ENCODE peak calls at places on chromosomes 6 and 20, in four cellular contexts. G, J, R and X are unnamed samples.

GRCh38 chr20:57647006-57647932 is 27.0 kb upstream of the ZBP1 start:
- DNase-seq in J (no peak), G (no peak), R (no peak), X (no peak)

GRCh38 chr6:113290684-113291083 is 566.5 kb upstream of the MARCKS start:
- DNase-seq in J (no peak), R (no peak), G (no peak), X (no peak)

GRCh38 chr6:52598123-52598823 is 21.4 kb upstream of the TRAM2 start:
- DNase-seq in J (peak), G (peak), R (peak), X (peak)

GRCh38 chr6:154653853-154654252 is 79.4 kb upstream of the SCAF8 start:
- DNase-seq in R (no peak), G (peak), J (peak), X (no peak)

GRCh38 chr6:151289399-151290007 is 49.7 kb downstream of the AKAP12 start:
- DNase-seq in J (no peak), R (no peak), G (no peak), X (no peak)

GRCh38 chr6:145096846-145097245 is 638.5 kb downstream of the EPM2A start:
- DNase-seq in J (no peak), R (no peak), G (no peak), X (no peak)

GRCh38 chr6:70886661-70887060 is 70.2 kb downstream of the B3GAT2 start:
- DNase-seq in R (no peak), J (no peak), G (no peak), X (no peak)

GRCh38 chr6:593139-593906 is 63.6 kb downstream of the HUS1B start:
- DNase-seq in R (no peak), G (peak), J (peak), X (no peak)

GRCh38 chr20:31967830-31968249 is at the start of gene XKR7:
- DNase-seq in G (peak), R (peak), J (no peak), X (peak)

GRCh38 chr6:125868252-125868651 is 77.5 kb downstream of the NCOA7 start:
- DNase-seq in G (no peak), R (no peak), J (no peak), X (no peak)

GRCh38 chr6:4567141-4567540 is 209.1 kb upstream of the CDYL start:
- DNase-seq in J (peak), R (no peak), G (no peak), X (no peak)

GRCh38 chr6:10411131-10411914 is 3.6 kb downstream of the TFAP2A start:
- DNase-seq in R (peak), J (no peak), G (peak), X (peak)

GRCh38 chr6:10409160-10409765 is 5.6 kb downstream of the TFAP2A start:
- DNase-seq in R (no peak), J (no peak), G (peak), X (no peak)

GRCh38 chr6:10410214-10410873 is 4.5 kb downstream of the TFAP2A start:
- DNase-seq in R (no peak), J (no peak), G (no peak), X (no peak)

GRCh38 chr6:10411915-10412164 is 3.0 kb downstream of the TFAP2A start:
- DNase-seq in G (no peak), J (no peak), R (no peak), X (no peak)

DNA sequence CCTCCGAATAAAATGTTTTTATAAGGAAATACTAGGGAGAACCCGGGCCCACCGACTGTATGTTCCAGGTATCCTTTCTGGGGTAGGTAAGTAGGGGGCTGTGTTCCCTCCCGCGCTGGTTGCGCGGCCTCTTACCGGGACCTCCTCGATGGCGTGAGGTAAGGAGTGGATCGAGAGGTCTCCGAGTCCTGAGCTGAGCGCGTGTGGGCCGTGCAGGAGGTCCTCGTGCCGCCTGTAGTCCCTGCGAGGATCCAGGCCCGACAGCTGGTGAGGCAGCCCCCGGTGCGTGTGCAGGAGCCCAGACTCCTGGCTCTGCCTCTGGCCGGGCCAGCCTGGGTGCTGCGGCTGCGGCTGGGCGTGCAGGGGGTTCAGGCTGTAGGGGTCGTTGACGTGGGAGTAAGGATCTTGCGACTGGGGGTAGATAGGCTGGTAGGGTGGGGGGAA is 5.1 kb downstream of the TFAP2A start:
- DNase-seq in G (peak), R (no peak), J (no peak), X (no peak)
- H3K9ac ChIP-seq in G (peak), R (no peak), J (peak), X (no peak)

DNA sequence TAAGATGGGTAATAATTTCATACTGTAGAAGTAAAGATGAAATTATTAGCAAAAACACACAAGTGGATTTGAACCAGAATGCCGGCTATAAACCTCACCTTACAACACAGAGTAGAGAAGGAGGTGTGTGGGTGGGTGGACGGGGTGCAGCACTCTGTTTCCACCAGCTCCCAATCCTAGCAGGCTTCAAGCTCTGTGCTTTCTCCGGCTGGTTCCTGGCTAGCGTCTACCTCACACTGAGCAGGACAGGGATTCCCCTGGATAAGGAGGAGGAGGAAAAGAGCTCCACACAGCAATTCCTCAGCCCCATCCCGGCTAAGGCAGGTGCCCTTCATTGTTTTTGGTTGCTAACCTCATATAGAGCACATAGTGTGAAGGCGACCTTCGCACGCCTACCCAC is 453.3 kb downstream of the C6orf118 start:
- DNase-seq in J (no peak), G (no peak), R (no peak), X (no peak)
- H3K4ac ChIP-seq in J (no peak), G (no peak), R (no peak), X (no peak)

GRCh38 chr6:83270971-83271714 is 78.0 kb downstream of the RWDD2A start:
- DNase-seq in R (no peak), G (no peak), J (peak), X (no peak)
- H4K5ac ChIP-seq in R (no peak), G (no peak), J (no peak), X (no peak)

GRCh38 chr6:42968126-42968701 is 7.7 kb downstream of the GNMT start:
- DNase-seq in J (no peak), G (no peak), R (no peak), X (no peak)
- H3K9ac ChIP-seq in J (no peak), G (no peak), R (no peak), X (no peak)

GRCh38 chr20:39899881-39900280 is 789.2 kb downstream of the MAFB start:
- DNase-seq in J (no peak), G (no peak), R (no peak), X (peak)
- H3K4ac ChIP-seq in J (no peak), G (no peak), R (no peak), X (no peak)

GRCh38 chr6:15941168-15941567 is 187.7 kb upstream of the MYLIP start:
- DNase-seq in G (no peak), J (no peak), R (no peak), X (no peak)
- H4K5ac ChIP-seq in G (no peak), J (no peak), R (no peak), X (no peak)